ENCODE peak calls at places on chromosomes 5 and 9, in four cellular contexts. P, N, R and C are unnamed samples.

GRCh38 chr5:65213921-65214525 is 267.7 kb downstream of the ADAMTS6 start:
- DNase-seq in P (no peak), N (no peak), R (peak), C (no peak)

GRCh38 chr9:125361837-125362531 is 100.4 kb downstream of the GAPVD1 start:
- DNase-seq in P (no peak), N (no peak), R (peak), C (no peak)

GRCh38 chr5:72555871-72556270 is 48.7 kb upstream of the ZNF366 start:
- DNase-seq in P (no peak), N (no peak), R (no peak), C (no peak)

GRCh38 chr5:135355182-135355581 is 43.8 kb downstream of the MACROH2A1 start:
- DNase-seq in P (no peak), N (no peak), R (no peak), C (no peak)

GRCh38 chr9:127686461-127687393 is 20.1 kb upstream of the CFAP157 start:
- DNase-seq in P (no peak), N (no peak), R (no peak), C (no peak)

GRCh38 chr5:107743357-107744000 is 72.7 kb upstream of the EFNA5 start:
- DNase-seq in P (no peak), N (no peak), R (peak), C (no peak)

GRCh38 chr5:56838409-56839039 is 23.2 kb downstream of the MAP3K1 start:
- DNase-seq in P (no peak), N (no peak), R (no peak), C (peak)

GRCh38 chr9:119088002-119088401 is 281.2 kb downstream of the BRINP1 start:
- DNase-seq in P (no peak), N (no peak), R (no peak), C (no peak)

GRCh38 chr5:147474140-147474539 is 35.7 kb downstream of the DPYSL3 start:
- DNase-seq in P (no peak), N (no peak), R (no peak), C (no peak)

GRCh38 chr9:76677481-76678055 is 86.7 kb upstream of the PCA3 start:
- DNase-seq in P (no peak), N (no peak), R (no peak), C (no peak)

GRCh38 chr5:138338411-138339085 is 482 bp downstream of the FAM53C start:
- DNase-seq in P (no peak), N (peak), R (no peak), C (no peak)

GRCh38 chr9:111696796-111697195 is 35.4 kb downstream of the GNG10 start:
- DNase-seq in P (no peak), N (no peak), R (no peak), C (no peak)

GRCh38 chr5:101687630-101688029 is 608.5 kb downstream of the SLCO4C1 start:
- DNase-seq in P (no peak), N (no peak), R (no peak), C (no peak)

GRCh38 chr5:16596541-16596940 is 20.3 kb downstream of the RETREG1 start:
- DNase-seq in P (no peak), N (no peak), R (peak), C (no peak)

GRCh38 chr9:116669296-116669695 is 17.8 kb upstream of the TRIM32 start:
- DNase-seq in P (no peak), N (no peak), R (no peak), C (no peak)

GRCh38 chr9:115144706-115145105 is 26.7 kb upstream of the TNC start:
- DNase-seq in P (no peak), N (no peak), R (peak), C (no peak)

GRCh38 chr5:16842916-16843315 is 93.2 kb downstream of the MYO10 start:
- DNase-seq in P (no peak), N (no peak), R (no peak), C (no peak)

GRCh38 chr9:131807131-131807990 is 67.5 kb upstream of the RAPGEF1 start:
- DNase-seq in P (no peak), N (no peak), R (no peak), C (peak)

GRCh38 chr5:141040093-141040762 is 10.9 kb upstream of the PCDHB1 start:
- DNase-seq in P (no peak), N (no peak), R (no peak), C (peak)

GRCh38 chr5:148514344-148514743 is 130.6 kb downstream of the FBXO38 start:
- DNase-seq in P (no peak), N (no peak), R (no peak), C (no peak)

GRCh38 chr9:31823365-31823764 is 561.1 kb upstream of the ACO1 start:
- DNase-seq in P (no peak), N (no peak), R (no peak), C (no peak)

GRCh38 chr9:133792721-133793470 is 54.7 kb upstream of the SARDH start:
- DNase-seq in P (peak), N (peak), R (peak), C (peak)

GRCh38 chr5:169097374-169097831 is 203.5 kb downstream of the SLIT3 start:
- DNase-seq in P (no peak), N (no peak), R (no peak), C (no peak)

GRCh38 chr5:54517512-54518145 is at the start of gene SNX18:
- DNase-seq in P (peak), N (peak), R (peak), C (peak)

GRCh38 chr5:60945760-60946253 is 802 bp downstream of the NDUFAF2 start:
- DNase-seq in P (peak), N (no peak), R (peak), C (peak)

GRCh38 chr9:130172858-130173461 is 756 bp downstream of the NCS1 start:
- DNase-seq in P (peak), N (peak), R (no peak), C (no peak)

GRCh38 chr9:92506184-92506857 is 24.0 kb upstream of the ASPN start:
- DNase-seq in P (no peak), N (no peak), R (peak), C (no peak)

GRCh38 chr5:75716715-75717081 is 539 bp downstream of the POC5 start:
- DNase-seq in P (no peak), N (no peak), R (no peak), C (no peak)

GRCh38 chr5:154078305-154078704 is 39.5 kb downstream of the MFAP3 start:
- DNase-seq in P (no peak), N (no peak), R (no peak), C (no peak)

GRCh38 chr5:60163762-60164161 is 270.2 kb upstream of the PDE4D start:
- DNase-seq in P (no peak), N (no peak), R (peak), C (no peak)

GRCh38 chr5:149450199-149450598 is 71.1 kb upstream of the IL17B start:
- DNase-seq in P (peak), N (no peak), R (peak), C (no peak)

GRCh38 chr5:174654442-174654841 is 69.9 kb upstream of the MSX2 start:
- DNase-seq in P (no peak), N (no peak), R (no peak), C (no peak)

DNA sequence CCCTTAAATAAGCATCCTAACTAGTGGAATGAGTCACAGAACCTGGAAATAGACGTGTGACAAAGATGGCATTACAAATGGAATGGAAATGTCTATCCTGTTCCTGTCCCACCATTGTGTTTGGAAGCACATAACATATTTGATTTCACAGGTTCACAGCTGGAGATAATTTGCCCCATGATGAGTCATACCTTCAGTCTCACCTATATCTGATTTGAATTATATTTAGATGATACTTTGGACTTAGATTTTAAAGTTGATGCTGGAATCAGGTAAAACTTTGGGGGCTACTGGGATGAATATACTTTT is 92.5 kb downstream of the CEMIP2 start:
- DNase-seq in P (no peak), N (no peak), R (no peak), C (no peak)
- H3K27ac ChIP-seq in P (no peak), N (no peak), R (no peak), C (no peak)

DNA sequence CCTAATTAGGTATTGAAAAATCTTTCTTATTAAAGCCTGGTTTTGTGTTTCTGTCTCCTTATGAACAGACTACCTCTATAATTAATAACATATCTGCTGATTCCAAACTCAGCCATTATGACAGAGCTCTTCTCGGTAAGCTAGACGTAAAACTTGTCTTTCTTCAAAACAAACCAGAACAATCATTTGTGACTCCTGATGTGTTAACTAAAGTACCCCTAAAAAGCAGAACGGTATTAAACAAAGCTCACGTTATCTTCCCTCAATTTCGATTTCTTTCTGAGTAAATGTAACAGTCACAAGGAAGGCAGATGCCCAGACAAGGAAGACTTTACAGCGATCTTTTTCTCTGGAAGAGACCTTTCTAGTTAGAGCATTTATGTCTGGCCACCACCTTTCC is 1.8 kb downstream of the SEMA5A start:
- DNase-seq in P (no peak), N (no peak), R (no peak), C (no peak)
- H3K27ac ChIP-seq in P (no peak), N (no peak), R (peak), C (no peak)

DNA sequence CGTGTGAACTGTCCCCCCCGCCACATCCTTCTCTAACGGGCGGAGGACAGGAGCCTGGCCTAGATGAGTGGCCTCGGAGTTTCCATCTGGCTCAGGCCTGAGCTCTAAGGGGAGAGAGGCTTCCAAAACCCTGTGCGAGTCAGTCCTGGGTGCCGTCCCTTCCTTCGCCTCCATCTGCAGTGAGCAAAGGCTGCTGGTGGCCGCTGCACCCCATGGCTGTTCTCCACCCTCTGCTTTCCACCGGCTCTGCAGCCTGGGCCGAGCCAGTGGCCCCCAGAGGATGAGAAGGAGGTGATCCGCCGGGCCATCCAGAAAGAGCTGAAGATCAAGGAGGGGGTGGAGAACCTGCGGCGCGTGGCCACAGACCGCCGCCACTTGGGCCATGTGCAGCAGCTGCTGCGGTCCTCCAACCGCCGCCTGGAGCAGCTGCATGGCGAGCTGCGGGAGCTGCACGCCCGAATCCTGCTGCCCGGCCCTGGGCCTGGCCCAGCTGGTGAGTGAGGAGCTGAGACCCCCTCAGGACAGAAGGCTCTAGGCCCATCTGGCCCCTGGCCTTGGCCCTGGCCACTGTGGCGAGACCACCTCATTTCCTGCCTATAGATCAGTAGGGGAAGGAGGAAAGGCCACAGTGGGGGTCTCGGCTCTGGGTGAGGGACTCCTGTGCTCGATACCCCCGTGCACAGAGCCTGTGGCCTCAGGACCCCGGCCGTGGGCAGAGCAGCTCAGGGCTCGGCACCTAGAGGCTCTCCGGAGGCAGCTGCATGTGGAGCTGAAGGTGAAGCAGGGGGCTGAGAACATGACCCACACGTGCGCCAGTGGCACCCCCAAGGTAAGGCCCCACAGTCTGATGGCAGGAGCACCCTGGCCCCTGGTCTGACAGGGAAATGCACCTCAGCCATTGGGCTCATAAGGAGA is 3.0 kb downstream of the PKN3 start:
- DNase-seq in P (no peak), N (no peak), R (no peak), C (no peak)
- H3K27ac ChIP-seq in P (no peak), N (no peak), R (no peak), C (no peak)

GRCh38 chr5:68873198-68873597 is 220.6 kb upstream of the SLC30A5 start:
- DNase-seq in P (no peak), N (no peak), R (no peak), C (no peak)
- H3K27ac ChIP-seq in P (no peak), N (no peak), R (no peak), C (no peak)

GRCh38 chr5:143262393-143263174 is 140.9 kb downstream of the NR3C1 start:
- DNase-seq in P (no peak), N (no peak), R (peak), C (no peak)
- H3K27ac ChIP-seq in P (no peak), N (no peak), R (peak), C (no peak)

GRCh38 chr5:87121315-87122170 is 146.1 kb upstream of the RASA1 start:
- DNase-seq in P (no peak), N (peak), R (peak), C (no peak)
- H3K27ac ChIP-seq in P (no peak), N (no peak), R (peak), C (no peak)

DNA sequence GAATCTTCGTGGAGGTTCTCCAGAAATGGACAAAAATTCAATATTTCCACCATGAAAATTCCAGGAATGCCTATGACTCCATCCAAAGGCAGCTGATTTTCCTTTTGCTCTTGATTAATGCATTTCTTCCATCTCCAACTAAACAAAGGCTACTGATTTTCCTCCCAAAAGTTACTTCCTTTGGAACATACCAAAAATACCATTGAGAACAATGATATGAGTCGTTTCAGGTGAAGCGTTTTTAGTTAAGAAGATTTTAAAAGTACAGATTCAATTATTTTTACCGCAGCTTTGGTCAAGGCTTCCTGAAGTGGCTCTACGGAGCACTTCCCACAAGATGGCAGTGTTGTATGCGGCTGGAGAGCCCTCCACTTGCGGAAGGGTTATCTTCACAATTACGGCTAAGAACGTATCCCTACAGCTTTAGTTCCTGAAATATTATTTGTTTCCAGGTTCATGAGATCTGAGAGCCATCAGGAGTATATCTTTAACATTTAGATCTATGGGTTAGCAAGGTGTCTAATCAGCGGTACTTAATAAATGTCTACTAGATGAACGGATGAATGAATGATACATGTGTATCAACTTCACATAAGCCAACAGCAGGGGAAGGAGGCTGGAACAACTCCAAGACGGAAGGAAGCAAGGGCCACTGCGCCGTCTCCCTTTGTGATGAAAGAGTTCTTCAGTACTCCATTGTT is 35.9 kb upstream of the ARSB start:
- DNase-seq in P (peak), N (peak), R (peak), C (peak)
- H3K27ac ChIP-seq in P (no peak), N (no peak), R (peak), C (no peak)

GRCh38 chr5:158513490-158514301 is 586.0 kb downstream of the EBF1 start:
- DNase-seq in P (no peak), N (no peak), R (peak), C (no peak)
- H3K27ac ChIP-seq in P (no peak), N (peak), R (peak), C (no peak)

GRCh38 chr5:172731286-172732073 is 39.5 kb downstream of the DUSP1 start:
- DNase-seq in P (no peak), N (no peak), R (no peak), C (no peak)

GRCh38 chr5:172735141-172735831 is 35.7 kb downstream of the DUSP1 start:
- DNase-seq in P (no peak), N (no peak), R (no peak), C (no peak)

GRCh38 chr5:172733179-172733973 is 37.6 kb downstream of the DUSP1 start:
- DNase-seq in P (peak), N (no peak), R (peak), C (no peak)

GRCh38 chr5:172732201-172732865 is 38.7 kb downstream of the DUSP1 start:
- DNase-seq in P (no peak), N (no peak), R (no peak), C (no peak)

GRCh38 chr5:172733974-172734346 is 37.0 kb downstream of the DUSP1 start:
- DNase-seq in P (no peak), N (no peak), R (no peak), C (no peak)
- H3K27ac ChIP-seq in P (no peak), N (no peak), R (peak), C (no peak)

DNA sequence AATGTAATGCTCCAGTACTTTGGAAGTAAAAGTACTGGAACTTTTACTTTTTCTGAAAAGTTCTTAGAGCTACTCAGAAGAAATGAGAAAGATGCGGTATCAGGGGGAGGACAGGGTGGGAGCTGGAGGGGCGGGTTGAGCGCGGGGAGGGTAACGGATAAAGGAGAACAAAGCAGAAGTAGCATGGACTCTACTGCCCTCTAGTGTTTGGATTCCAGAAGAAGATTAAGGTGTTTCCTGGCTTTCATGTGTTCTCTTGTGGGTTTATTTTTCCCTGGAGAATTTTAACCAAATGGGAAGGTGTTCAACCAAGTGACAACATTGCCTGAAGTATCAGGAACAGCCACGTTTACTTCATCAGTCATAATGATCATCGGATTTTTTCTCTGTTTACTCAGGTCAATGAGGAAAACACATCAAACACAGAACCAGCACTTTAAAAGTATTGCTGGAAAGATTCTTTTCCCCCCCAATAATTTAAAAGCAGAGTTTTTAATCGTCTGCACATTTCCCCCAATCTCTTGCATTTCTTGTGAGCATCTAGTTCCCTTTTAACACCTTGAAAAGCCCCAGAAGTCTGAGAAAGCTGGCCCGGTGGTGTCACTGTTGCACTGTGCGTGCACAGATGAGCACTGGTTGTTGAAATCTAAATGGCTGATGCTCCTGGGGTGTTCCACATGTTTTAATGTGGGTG is 190.6 kb downstream of the MPDZ start:
- DNase-seq in P (peak), N (no peak), R (peak), C (peak)
- H3K27ac ChIP-seq in P (no peak), N (no peak), R (no peak), C (no peak)